ENCODE peak calls at places on chromosome 2, in five cellular contexts. T is A549, C is K562, N is NB4, R is endothelial cell of umbilical vein. H is an unnamed sample.

GRCh38 chr2:142234701-142235100 is 103.9 kb upstream of the LRP1B start:
- DNase-seq in N (no peak), C (no peak), R (no peak), T (no peak), H (no peak)

GRCh38 chr2:32773409-32773808 is 145.6 kb downstream of the TTC27 start:
- DNase-seq in T (no peak), R (no peak), N (no peak), C (no peak), H (no peak)

GRCh38 chr2:1755436-1756191 is 11.3 kb upstream of the PXDN start:
- DNase-seq in T (no peak), N (no peak), C (no peak), R (peak), H (no peak)

GRCh38 chr2:120828832-120829632 is 93.4 kb downstream of the GLI2 start:
- DNase-seq in N (no peak), R (no peak), T (no peak), C (no peak), H (no peak)

GRCh38 chr2:63408530-63408929 is 179.7 kb downstream of the WDPCP start:
- DNase-seq in C (peak), R (no peak), T (no peak), N (no peak), H (peak)

GRCh38 chr2:152861349-152861942 is 143.0 kb downstream of the ARL6IP6 start:
- DNase-seq in C (peak), R (peak), N (peak), T (peak), H (peak)

GRCh38 chr2:195382186-195382585 is 274.8 kb upstream of the SLC39A10 start:
- DNase-seq in T (no peak), N (peak), R (no peak), C (no peak), H (no peak)

GRCh38 chr2:128628996-128629395 is 310.3 kb upstream of the HS6ST1 start:
- DNase-seq in T (no peak), R (no peak), N (no peak), C (no peak), H (no peak)

GRCh38 chr2:217774232-217774631 is 228.6 kb downstream of the TNS1 start:
- DNase-seq in N (no peak), C (no peak), T (no peak), R (no peak), H (no peak)

GRCh38 chr2:64637931-64638330 is 15.8 kb downstream of the SERTAD2 start:
- DNase-seq in C (peak), T (no peak), N (peak), R (no peak), H (no peak)

DNA sequence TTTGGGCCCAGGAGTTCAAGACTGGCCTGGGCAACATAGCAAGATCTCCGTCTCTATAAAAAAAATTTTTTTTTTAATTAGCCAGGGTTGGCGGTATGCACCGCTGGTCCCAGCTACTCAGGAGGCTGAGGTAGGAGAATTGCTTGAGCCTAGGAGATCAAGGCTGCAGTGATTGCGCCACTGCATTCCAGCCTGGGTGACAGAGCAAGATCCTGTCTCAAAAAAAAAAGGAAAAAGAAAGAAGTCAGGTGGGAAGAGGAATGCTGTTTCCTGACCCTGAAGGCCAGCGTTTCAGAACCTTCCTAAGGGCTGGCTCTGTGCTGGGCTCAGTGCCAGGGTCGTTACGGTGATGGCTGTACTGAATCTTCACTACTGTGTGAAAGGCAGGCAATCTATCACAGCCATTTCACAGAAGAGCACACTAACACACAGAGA is 35.0 kb upstream of the AGAP1 start:
- DNase-seq in R (no peak), N (no peak), T (no peak), C (peak), H (peak)
- TF ChIP-seq MYC in R (no peak), N (no peak), T (no peak), C (no peak), H (no peak)

GRCh38 chr2:112161431-112162145 is 23.4 kb downstream of the FBLN7 start:
- DNase-seq in T (no peak), N (no peak), R (no peak), C (no peak), H (no peak)

GRCh38 chr2:112162341-112162740 is 24.2 kb downstream of the FBLN7 start:
- DNase-seq in R (no peak), C (no peak), N (no peak), T (no peak), H (no peak)

GRCh38 chr2:112160591-112161250 is 22.5 kb downstream of the FBLN7 start:
- DNase-seq in N (no peak), R (no peak), C (no peak), T (no peak), H (no peak)

GRCh38 chr2:112157472-112157871 is 19.3 kb downstream of the FBLN7 start:
- DNase-seq in C (no peak), T (no peak), N (peak), R (no peak), H (no peak)

DNA sequence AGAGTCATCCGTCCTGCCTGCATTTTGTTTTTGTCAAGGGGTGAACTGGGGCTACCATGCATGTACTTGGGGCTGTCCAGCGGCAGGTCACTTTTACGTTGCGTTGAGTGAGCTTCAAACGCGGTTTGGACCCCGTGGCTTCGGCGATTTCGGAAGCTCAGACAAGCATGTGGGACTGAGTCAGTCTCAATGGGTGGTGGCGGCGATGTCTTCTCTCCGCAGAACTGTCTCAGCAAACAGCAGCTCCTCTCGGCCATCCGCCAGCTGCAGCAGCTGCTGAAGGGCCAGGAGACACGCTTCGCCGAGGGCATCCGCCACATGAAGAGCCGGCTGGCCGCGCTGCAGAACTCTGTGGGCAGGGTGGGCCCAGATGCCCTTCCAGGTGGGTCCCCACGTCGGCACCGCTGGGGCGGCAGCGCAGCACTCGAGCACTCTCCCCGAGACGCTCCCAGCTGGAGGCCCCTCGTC is 21.3 kb downstream of the FBLN7 start:
- DNase-seq in C (no peak), T (no peak), R (no peak), N (no peak), H (no peak)
- TF ChIP-seq MYC in C (no peak), T (no peak), R (no peak), N (no peak), H (no peak)

GRCh38 chr2:96687266-96687665 is 44.7 kb downstream of the FER1L5 start:
- DNase-seq in C (no peak), N (no peak), R (no peak), T (no peak), H (peak)
- TF ChIP-seq MYC in C (no peak), N (no peak), R (no peak), T (no peak), H (no peak)

GRCh38 chr2:12131975-12132374 is 385.5 kb downstream of the LPIN1 start:
- DNase-seq in R (no peak), T (no peak), N (no peak), C (no peak), H (no peak)
- TF ChIP-seq MYC in R (no peak), T (no peak), N (no peak), C (no peak), H (no peak)

H was measured in HepG2.